ENCODE peak calls at places on chromosomes 4 and X, in four cellular contexts. Z is bronchial epithelial cell, C is cardiac muscle cell, M is endothelial cell of umbilical vein. V is an unnamed sample.

GRCh38 chr4:4502694-4503311 is 39.0 kb downstream of the STX18 start:
- DNase-seq in M (peak; percentile 64), C (peak; percentile 66), Z (no peak), V (peak; percentile 44)

GRCh38 chrX:154727418-154728323 is 23.2 kb downstream of the GAB3 start:
- DNase-seq in Z (peak; percentile 55), C (peak; percentile 80), M (peak; percentile 86), V (no peak)

GRCh38 chr4:8332038-8332857 is 62.7 kb downstream of the HTRA3 start:
- DNase-seq in M (no peak), Z (no peak), C (no peak), V (no peak)

GRCh38 chr4:183610613-183611012 is 48.4 kb downstream of the RWDD4 start:
- DNase-seq in Z (no peak), C (no peak), M (no peak), V (no peak)

GRCh38 chr4:8419222-8420041 is 21.1 kb downstream of the ACOX3 start:
- DNase-seq in C (peak; percentile 63), Z (no peak), M (no peak), V (no peak)

GRCh38 chr4:88147799-88148217 is 10.6 kb downstream of the ABCG2 start:
- DNase-seq in Z (peak; percentile 49), C (no peak), M (no peak), V (no peak)

GRCh38 chrX:111519215-111519614 is 7.8 kb downstream of the SERTM2 start:
- DNase-seq in C (peak; percentile 79), Z (no peak), M (no peak), V (peak; percentile 76)

GRCh38 chrX:41596586-41596985 is 92.2 kb upstream of the GPR34 start:
- DNase-seq in C (no peak), Z (peak; percentile 11), M (no peak), V (no peak)

GRCh38 chr4:42654606-42655005 is 2.3 kb downstream of the ATP8A1 start:
- DNase-seq in C (peak; percentile 58), Z (peak; percentile 72), M (peak; percentile 39), V (no peak)

GRCh38 chr4:89268572-89269180 is 38.9 kb downstream of the GPRIN3 start:
- DNase-seq in M (no peak), Z (no peak), C (no peak), V (no peak)

GRCh38 chrX:24241822-24242648 is 71.8 kb downstream of the SUPT20HL2 start:
- DNase-seq in C (peak; percentile 57), M (peak; percentile 38), Z (peak; percentile 22), V (peak; percentile 20)

GRCh38 chr4:164730705-164731393 is 23.1 kb upstream of the SMIM31 start:
- DNase-seq in M (no peak), Z (no peak), C (no peak), V (no peak)

GRCh38 chr4:171956678-171957077 is 143.5 kb downstream of the GALNTL6 start:
- DNase-seq in C (no peak), Z (peak; percentile 7), M (no peak), V (no peak)

GRCh38 chr4:35689866-35690265 is 554.4 kb downstream of the ARAP2 start:
- DNase-seq in M (no peak), C (no peak), Z (no peak), V (no peak)

GRCh38 chr4:21113496-21114213 is 413.4 kb downstream of the PACRGL start:
- DNase-seq in Z (no peak), C (peak; percentile 69), M (peak; percentile 84), V (no peak)

GRCh38 chrX:54479471-54480122 is 16.4 kb downstream of the FGD1 start:
- DNase-seq in C (peak; percentile 28), Z (no peak), M (no peak), V (no peak)

GRCh38 chrX:132795211-132795610 is 163.2 kb downstream of the HS6ST2 start:
- DNase-seq in M (no peak), C (no peak), Z (no peak), V (no peak)

GRCh38 chrX:150085881-150086280 is 147.6 kb upstream of the EOLA2 start:
- DNase-seq in Z (peak; percentile 20), C (peak; percentile 32), M (peak; percentile 62), V (no peak)

GRCh38 chr4:25727711-25728493 is 72.3 kb downstream of the SLC34A2 start:
- DNase-seq in Z (peak; percentile 53), C (no peak), M (no peak), V (no peak)

GRCh38 chr4:6343950-6344408 is 74.3 kb downstream of the WFS1 start:
- DNase-seq in M (no peak), Z (peak; percentile 93), C (no peak), V (no peak)

GRCh38 chr4:153555730-153556440 is 89.7 kb downstream of the TMEM131L start:
- DNase-seq in M (peak; percentile 90), Z (no peak), C (peak; percentile 94), V (no peak)

GRCh38 chr4:915041-915474 is 17.1 kb downstream of the GAK start:
- DNase-seq in C (no peak), M (no peak), Z (no peak), V (no peak)

DNA sequence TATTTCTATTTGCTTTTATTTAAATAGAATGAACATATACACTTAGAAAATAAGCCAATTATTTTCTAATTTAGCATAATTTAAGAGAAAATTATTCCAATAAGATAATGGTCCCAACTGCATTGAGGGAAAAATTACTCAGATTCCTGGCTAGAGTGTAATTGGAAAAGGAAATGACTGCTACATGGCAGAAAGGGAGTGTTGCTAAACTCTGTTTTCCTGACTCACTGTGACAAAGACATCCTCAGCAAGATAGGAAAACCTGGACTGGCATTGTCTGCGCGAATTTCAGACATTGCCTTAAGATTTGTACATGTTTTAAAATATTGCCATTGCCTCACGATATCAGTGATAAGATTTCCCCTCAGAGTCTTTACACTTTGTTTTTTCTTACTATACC is 8.2 kb downstream of the TNIP3 start:
- DNase-seq in M (peak; percentile 86), Z (peak; percentile 92), C (peak; percentile 88), V (no peak)
- H3K4me3 ChIP-seq in M (peak overlapping the region; percentile 80), Z (peak overlapping the region; percentile 12), C (no peak overlapping the region), V (no peak overlapping the region)

GRCh38 chr4:48490680-48491513 is 845 bp downstream of the ZAR1 start:
- DNase-seq in M (no peak), C (no peak), Z (no peak), V (no peak)
- H3K4me3 ChIP-seq in M (no peak overlapping the region), C (peak overlapping the region; percentile 23), Z (no peak overlapping the region), V (no peak overlapping the region)

GRCh38 chr4:152258804-152259708 is 276.8 kb downstream of the FBXW7 start:
- DNase-seq in M (peak; percentile 94), Z (peak; percentile 99), C (peak; percentile 42), V (peak; percentile 39)

GRCh38 chr4:152256996-152257395 is 278.9 kb downstream of the FBXW7 start:
- DNase-seq in C (no peak), M (no peak), Z (no peak), V (no peak)

GRCh38 chr4:152258391-152258790 is 277.5 kb downstream of the FBXW7 start:
- DNase-seq in C (no peak), M (no peak), Z (no peak), V (peak; percentile 78)

GRCh38 chr4:152257601-152258066 is 278.3 kb downstream of the FBXW7 start:
- DNase-seq in M (peak; percentile 62), Z (peak; percentile 70), C (peak; percentile 20), V (no peak)

DNA sequence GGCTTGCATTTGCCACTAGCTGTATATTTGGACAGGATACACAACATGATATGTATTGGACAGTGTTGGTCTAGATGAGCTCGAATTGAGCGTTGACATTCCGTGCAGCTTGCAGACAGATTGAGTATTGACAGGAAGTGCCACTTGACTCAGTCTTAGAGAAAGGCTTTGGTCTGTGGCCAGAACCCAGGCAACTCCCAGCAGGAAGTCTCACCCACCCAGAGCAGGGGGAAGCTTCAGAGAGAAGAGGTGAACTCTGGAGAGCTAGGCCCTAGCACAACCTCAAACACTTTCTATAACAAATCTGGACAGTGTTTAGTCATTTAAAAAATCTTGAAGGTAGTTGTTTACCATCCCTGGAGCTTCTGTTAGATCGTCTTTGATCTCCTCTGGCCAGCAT is 280.5 kb downstream of the FBXW7 start:
- DNase-seq in M (peak; percentile 83), C (no peak), Z (peak; percentile 77), V (peak; percentile 82)
- H3K4me3 ChIP-seq in M (no peak overlapping the region), C (no peak overlapping the region), Z (no peak overlapping the region), V (no peak overlapping the region)

GRCh38 chr4:99321241-99322191 is at the start of gene ADH1B:
- DNase-seq in M (no peak), Z (no peak), C (no peak), V (no peak)
- H3K4me3 ChIP-seq in M (no peak within 1 kb of the TSS), Z (no peak within 1 kb of the TSS), C (no peak within 1 kb of the TSS), V (no peak within 1 kb of the TSS)

GRCh38 chrX:119696251-119696890 is 3.4 kb upstream of the SEPTIN6 start:
- DNase-seq in C (no peak), M (no peak), Z (no peak), V (no peak)

GRCh38 chrX:119693032-119693995 is at the start of gene SEPTIN6:
- DNase-seq in Z (peak; percentile 18), C (peak; percentile 79), M (peak; percentile 60), V (peak; percentile 87)

GRCh38 chrX:119695535-119696050 is 2.6 kb upstream of the SEPTIN6 start:
- DNase-seq in Z (no peak), M (no peak), C (no peak), V (no peak)

GRCh38 chrX:119693996-119694451 is 1.1 kb upstream of the SEPTIN6 start:
- DNase-seq in Z (no peak), M (no peak), C (no peak), V (no peak)

DNA sequence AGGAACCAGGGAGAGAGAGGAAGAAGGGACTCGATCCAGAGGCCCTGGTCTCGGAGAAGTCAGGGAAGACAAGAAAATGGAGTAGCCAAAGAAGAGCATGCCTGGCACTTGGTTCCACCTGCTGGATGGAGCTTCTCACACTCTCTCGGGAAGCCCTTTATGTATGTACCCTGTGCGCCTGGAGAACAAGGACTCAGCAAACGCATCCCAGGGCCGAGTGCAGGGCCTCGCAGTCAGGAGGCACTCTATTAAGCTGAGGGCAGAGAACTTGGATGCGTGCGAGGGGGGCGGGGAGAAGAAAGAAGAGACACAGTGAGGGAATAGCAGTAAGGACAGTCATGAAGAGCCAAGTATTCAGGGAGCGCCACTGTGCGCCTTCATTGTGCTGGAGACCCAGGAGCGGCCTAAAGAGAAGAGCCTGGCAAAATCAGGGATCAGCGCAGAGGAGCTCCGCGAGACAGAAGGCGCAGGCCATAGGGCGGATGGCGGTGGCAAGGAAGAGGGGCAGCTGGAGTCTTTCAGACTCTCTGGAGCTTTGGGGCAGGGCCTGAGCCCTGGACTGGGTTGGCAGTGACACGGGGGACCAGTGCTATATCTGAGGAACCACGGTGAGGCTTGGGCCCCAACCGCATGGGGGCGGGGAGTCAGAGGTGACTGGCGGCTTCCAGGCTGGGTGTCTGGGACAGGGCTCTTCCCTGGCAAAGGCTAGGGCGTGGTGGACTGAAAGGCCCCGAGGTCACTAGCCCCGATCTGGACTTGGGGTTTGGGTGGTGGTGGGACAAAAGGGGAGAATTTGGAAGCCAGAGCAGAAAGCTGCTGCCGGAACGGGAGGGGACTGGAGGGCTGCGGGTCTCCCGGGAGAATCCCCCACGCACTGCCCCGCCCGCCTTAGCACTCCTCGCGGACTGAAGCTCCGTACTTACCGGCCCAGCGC is 1.9 kb upstream of the SEPTIN6 start:
- DNase-seq in M (no peak), C (no peak), Z (no peak), V (no peak)
- H3K4me3 ChIP-seq in M (no peak overlapping the region), C (no peak overlapping the region), Z (no peak overlapping the region), V (no peak overlapping the region)

GRCh38 chr4:111268769-111269414 is 646.0 kb upstream of the PITX2 start:
- DNase-seq in M (peak; percentile 50), C (peak; percentile 6), Z (no peak), V (no peak)
- H3K4me3 ChIP-seq in M (no peak overlapping the region), C (no peak overlapping the region), Z (no peak overlapping the region), V (no peak overlapping the region)

GRCh38 chrX:70453024-70453618 is 8.5 kb downstream of the DLG3 start:
- DNase-seq in Z (no peak), C (no peak), M (no peak), V (no peak)
- H3K4me3 ChIP-seq in Z (peak overlapping the region; percentile 39), C (peak overlapping the region; percentile 37), M (no peak overlapping the region), V (no peak overlapping the region)

GRCh38 chr4:2798399-2799301 is 5.8 kb downstream of the SH3BP2 start:
- DNase-seq in C (peak; percentile 72), M (peak; percentile 83), Z (peak; percentile 15), V (peak; percentile 49)
- H3K4me3 ChIP-seq in C (no peak overlapping the region), M (no peak overlapping the region), Z (no peak overlapping the region), V (peak overlapping the region; percentile 43)

V was measured in Jurkat, Clone E6-1.